ENCODE peak calls at places on chromosomes 3 and 15, in four cellular contexts. K is OCI-LY7, L is hepatocyte, P is HCT116. B is an unnamed sample.

GRCh38 chr3:184630861-184631260 is 69.3 kb downstream of the EPHB3 start:
- DNase-seq in K (no peak), P (no peak), L (no peak), B (no peak)

GRCh38 chr15:48785195-48785594 is 25.7 kb downstream of the CEP152 start:
- DNase-seq in K (no peak), P (no peak), L (no peak), B (no peak)

GRCh38 chr3:105359098-105359762 is 7.5 kb upstream of the ALCAM start:
- DNase-seq in K (no peak), P (no peak), L (no peak), B (no peak)

GRCh38 chr3:18442743-18443669 is 17.9 kb upstream of the SATB1 start:
- DNase-seq in L (no peak), P (no peak), K (no peak), B (no peak)

GRCh38 chr15:78620021-78620838 is 566 bp downstream of the CHRNA3 start:
- DNase-seq in L (peak; percentile 56), K (no peak), P (no peak), B (no peak)

GRCh38 chr3:186746008-186746407 is 28.8 kb downstream of the KNG1 start:
- DNase-seq in L (peak; percentile 73), P (peak; percentile 60), K (no peak), B (no peak)

GRCh38 chr3:49841126-49841525 is 15.2 kb downstream of the TRAIP start:
- DNase-seq in L (peak; percentile 8), P (peak; percentile 33), K (peak; percentile 69), B (no peak)

GRCh38 chr15:87492321-87492720 is 764.2 kb downstream of the NTRK3 start:
- DNase-seq in K (no peak), L (no peak), P (no peak), B (no peak)

GRCh38 chr3:126737527-126737926 is 33.5 kb downstream of the CHCHD6 start:
- DNase-seq in P (no peak), L (no peak), K (no peak), B (no peak)

GRCh38 chr3:79564192-79564591 is 203.6 kb downstream of the ROBO1 start:
- DNase-seq in L (no peak), K (no peak), P (no peak), B (peak; percentile 83)

GRCh38 chr3:126857928-126858327 is 125.0 kb upstream of the PLXNA1 start:
- DNase-seq in K (no peak), P (no peak), L (no peak), B (no peak)

GRCh38 chr3:49867871-49868321 is 1.8 kb downstream of the CAMKV start:
- DNase-seq in K (peak; percentile 30), L (peak; percentile 74), P (no peak), B (no peak)

GRCh38 chr3:119586707-119587317 is 7.5 kb downstream of the ADPRH start:
- DNase-seq in K (no peak), P (no peak), L (no peak), B (no peak)

GRCh38 chr15:77387355-77388105 is 32.4 kb downstream of the PEAK1 start:
- DNase-seq in L (no peak), P (no peak), K (no peak), B (no peak)

GRCh38 chr3:191523099-191523498 is 62.1 kb downstream of the PYDC2 start:
- DNase-seq in K (no peak), L (no peak), P (no peak), B (no peak)

GRCh38 chr3:42228796-42229195 is 37.2 kb downstream of the CCK start:
- DNase-seq in P (no peak), L (no peak), K (peak; percentile 63), B (no peak)

GRCh38 chr3:113214917-113215595 is 3.7 kb downstream of the BOC start:
- DNase-seq in L (no peak), P (no peak), K (no peak), B (no peak)

GRCh38 chr15:67244966-67245478 is 9.4 kb downstream of the AAGAB start:
- DNase-seq in K (no peak), P (no peak), L (no peak), B (no peak)

GRCh38 chr3:112303811-112304325 is 9.9 kb upstream of the SLC9C1 start:
- DNase-seq in L (peak; percentile 33), P (no peak), K (peak; percentile 50), B (peak; percentile 40)

GRCh38 chr15:73754461-73754860 is 1.3 kb upstream of the INSYN1 start:
- DNase-seq in P (no peak), L (no peak), K (no peak), B (no peak)

GRCh38 chr15:44092221-44092620 is 102.8 kb downstream of the FRMD5 start:
- DNase-seq in K (no peak), L (no peak), P (no peak), B (no peak)

GRCh38 chr15:51144021-51144532 is 49.4 kb upstream of the TNFAIP8L3 start:
- DNase-seq in P (peak; percentile 34), L (no peak), K (no peak), B (no peak)

GRCh38 chr15:82122754-82123400 is 77.1 kb upstream of the MEX3B start:
- DNase-seq in L (peak; percentile 61), K (no peak), P (peak; percentile 58), B (no peak)

GRCh38 chr3:103048371-103048722 is 613.5 kb downstream of the ZPLD1 start:
- DNase-seq in P (peak; percentile 34), L (no peak), K (no peak), B (peak; percentile 58)

GRCh38 chr3:57756528-57757401 is 656 bp downstream of the SLMAP start:
- DNase-seq in L (peak; percentile 63), P (no peak), K (peak; percentile 60), B (peak; percentile 39)

GRCh38 chr3:175212896-175213295 is 353.8 kb downstream of the NAALADL2 start:
- DNase-seq in K (no peak), P (no peak), L (no peak), B (no peak)

GRCh38 chr15:66760968-66761722 is 59.1 kb downstream of the SMAD6 start:
- DNase-seq in L (peak; percentile 53), K (no peak), P (no peak), B (no peak)

GRCh38 chr15:40922608-40923005 is 6.5 kb upstream of the DLL4 start:
- DNase-seq in K (no peak), P (no peak), L (no peak), B (no peak)

GRCh38 chr3:143337387-143337786 is 217.8 kb downstream of the CHST2 start:
- DNase-seq in P (no peak), K (no peak), L (no peak), B (no peak)

GRCh38 chr3:143343944-143344343 is 224.4 kb downstream of the CHST2 start:
- DNase-seq in L (no peak), K (no peak), P (no peak), B (no peak)

GRCh38 chr3:143339451-143339850 is 219.9 kb downstream of the CHST2 start:
- DNase-seq in P (no peak), L (no peak), K (no peak), B (no peak)

GRCh38 chr3:143344516-143345165 is 225.1 kb downstream of the CHST2 start:
- DNase-seq in P (no peak), L (no peak), K (no peak), B (no peak)

GRCh38 chr3:143343031-143343430 is 223.5 kb downstream of the CHST2 start:
- DNase-seq in L (no peak), P (no peak), K (no peak), B (no peak)
- TF ChIP-seq EZH2phosphoT487 in L (no peak), P (no peak), K (no peak), B (no peak)

DNA sequence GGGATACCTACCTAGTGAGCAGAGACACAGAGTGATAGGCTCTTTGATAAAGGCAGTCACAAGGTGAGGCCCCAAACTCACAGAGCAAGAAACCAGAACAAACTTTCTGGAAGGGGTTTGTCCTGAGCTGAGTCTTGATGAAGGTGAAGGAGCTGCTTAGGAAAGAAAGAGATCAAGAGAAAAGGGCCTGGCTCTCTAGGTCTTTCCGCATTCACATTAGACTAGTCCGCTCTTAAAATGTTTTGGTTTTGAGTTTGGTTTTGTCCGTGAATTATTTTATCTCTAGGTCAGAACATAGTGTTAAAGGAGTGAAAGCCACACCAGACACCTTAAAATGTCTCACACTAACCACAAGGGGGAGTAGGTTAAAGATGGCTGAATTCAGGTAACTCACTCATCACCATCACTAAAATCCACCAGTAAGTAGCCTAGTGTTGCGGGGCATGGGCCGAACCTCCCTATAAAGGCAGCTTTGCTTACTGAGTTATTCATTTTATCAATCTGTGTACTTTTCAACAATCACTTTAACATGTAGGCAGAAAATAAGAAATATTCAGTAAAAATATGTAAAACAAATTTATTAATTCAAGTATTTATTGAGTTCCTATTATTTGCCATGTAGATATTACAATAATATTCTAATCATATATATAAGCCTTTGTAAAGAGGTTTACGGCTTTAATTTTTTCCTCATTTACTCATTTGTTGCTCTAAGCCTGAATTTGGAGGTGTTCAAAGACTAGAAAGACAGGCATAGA is 121.5 kb upstream of the TSC22D2 start:
- DNase-seq in L (peak; percentile 64), K (peak; percentile 59), P (peak; percentile 66), B (peak; percentile 67)
- TF ChIP-seq CTCF in L (peak; percentile 67), K (peak; percentile 75), P (peak; percentile 62), B (peak; percentile 67)

GRCh38 chr15:32979710-32980109 is 214.8 kb downstream of the FMN1 start:
- DNase-seq in K (no peak), L (no peak), P (no peak), B (no peak)
- H2AFZ ChIP-seq in K (no peak overlapping the region), L (no peak overlapping the region), P (no peak overlapping the region), B (no peak overlapping the region)

DNA sequence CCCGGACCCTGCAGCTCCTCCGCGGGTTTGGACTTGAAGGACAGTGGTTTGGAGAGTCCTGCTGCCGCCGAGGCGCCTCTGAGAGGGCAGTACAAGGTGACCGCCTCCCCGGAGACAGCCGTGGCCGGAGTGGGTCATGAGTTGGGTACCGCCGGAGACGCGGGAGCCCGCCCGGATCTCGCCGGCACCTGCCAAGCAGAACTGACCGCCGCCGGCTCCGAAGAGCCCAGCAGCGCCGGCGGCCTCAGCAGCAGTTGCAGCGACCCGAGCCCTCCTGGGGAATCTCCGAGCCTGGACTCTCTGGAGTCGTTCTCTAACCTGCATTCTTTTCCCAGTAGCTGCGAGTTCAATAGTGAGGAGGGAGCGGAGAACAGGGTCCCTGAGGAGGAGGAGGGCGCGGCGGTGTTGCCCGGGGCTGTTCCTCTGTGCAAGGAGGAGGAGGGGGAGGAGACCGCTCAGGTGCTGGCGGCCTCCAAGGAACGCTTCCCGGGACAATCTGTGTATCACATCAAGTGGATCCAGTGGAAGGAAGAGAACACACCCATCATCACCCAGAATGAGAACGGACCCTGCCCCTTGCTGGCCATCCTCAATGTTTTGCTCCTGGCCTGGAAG is 626 bp downstream of the MINDY2 start:
- DNase-seq in P (no peak), L (peak; percentile 65), K (peak; percentile 22), B (no peak)
- TF ChIP-seq EZH2phosphoT487 in P (no peak), L (no peak), K (no peak), B (no peak)